ENCODE peak calls at places on chromosome 14, in seven cellular contexts. L is B cell, G is cardiac muscle cell, B is tibial nerve, W is left lung, J is prostate gland, A is left ventricle myocardium inferior. O is an unnamed sample.

GRCh38 chr14:97976861-97977260 is 1179.7 kb downstream of the VRK1 start:
- DNase-seq in L (no peak), G (no peak), B (peak; percentile 5), W (peak; percentile 35), J (no peak), A (peak; percentile 27), O (no peak)

GRCh38 chr14:64745511-64746041 is 41.4 kb downstream of the PLEKHG3 start:
- DNase-seq in L (no peak), G (no peak), B (no peak), W (no peak), J (no peak), A (no peak), O (no peak)

GRCh38 chr14:75126679-75127473 is at the start of gene NEK9:
- DNase-seq in L (peak; percentile 88), G (peak; percentile 84), B (peak; percentile 91), W (peak; percentile 91), J (peak; percentile 82), A (peak; percentile 93), O (peak; percentile 88)

GRCh38 chr14:36510078-36510799 is 9.8 kb downstream of the NKX2-1 start:
- DNase-seq in L (no peak), G (no peak), B (no peak), W (no peak), J (no peak), A (no peak), O (no peak)

GRCh38 chr14:34190746-34191145 is 239.9 kb upstream of the EGLN3 start:
- DNase-seq in L (no peak), G (no peak), B (no peak), W (no peak), J (no peak), A (no peak), O (no peak)

GRCh38 chr14:105974902-105975301 is 448.5 kb downstream of the TMEM121 start:
- DNase-seq in L (peak; percentile 10), G (no peak), B (no peak), W (no peak), J (no peak), A (no peak), O (peak; percentile 67)

GRCh38 chr14:71244341-71244740 is 337.1 kb downstream of the PCNX1 start:
- DNase-seq in L (no peak), G (peak; percentile 78), B (no peak), W (no peak), J (no peak), A (no peak), O (no peak)

GRCh38 chr14:51328089-51328941 is 88.3 kb downstream of the TMX1 start:
- DNase-seq in L (no peak), G (no peak), B (no peak), W (no peak), J (no peak), A (no peak), O (no peak)

GRCh38 chr14:34981743-34982420 is 910 bp upstream of the SRP54 start:
- DNase-seq in L (no peak), G (peak; percentile 55), B (peak; percentile 7), W (no peak), J (peak; percentile 23), A (no peak), O (peak; percentile 30)

GRCh38 chr14:78927261-78927660 is 757.1 kb downstream of the NRXN3 start:
- DNase-seq in L (no peak), G (no peak), B (no peak), W (no peak), J (no peak), A (no peak), O (no peak)

GRCh38 chr14:65103150-65103760 is 938 bp upstream of the MAX start:
- DNase-seq in L (no peak), G (no peak), B (no peak), W (no peak), J (no peak), A (no peak), O (no peak)

GRCh38 chr14:65414961-65415589 is 2.5 kb downstream of the FUT8 start:
- DNase-seq in L (peak; percentile 23), G (peak; percentile 30), B (peak; percentile 27), W (no peak), J (no peak), A (no peak), O (no peak)

GRCh38 chr14:90536511-90537191 is 139.8 kb downstream of the CALM1 start:
- DNase-seq in L (no peak), G (no peak), B (no peak), W (no peak), J (no peak), A (peak; percentile 47), O (no peak)

GRCh38 chr14:56412453-56413434 is 166.9 kb upstream of the TMEM260 start:
- DNase-seq in L (no peak), G (no peak), B (no peak), W (no peak), J (no peak), A (no peak), O (no peak)

GRCh38 chr14:88856786-88857366 is 32.4 kb downstream of the TTC8 start:
- DNase-seq in L (no peak), G (no peak), B (no peak), W (no peak), J (no peak), A (no peak), O (no peak)

GRCh38 chr14:56333361-56334279 is 215.4 kb downstream of the PELI2 start:
- DNase-seq in L (no peak), G (no peak), B (no peak), W (no peak), J (no peak), A (no peak), O (no peak)

GRCh38 chr14:51458563-51458955 is 193.2 kb upstream of the FRMD6 start:
- DNase-seq in L (no peak), G (no peak), B (no peak), W (no peak), J (no peak), A (no peak), O (no peak)

GRCh38 chr14:36773136-36773540 is 111.5 kb downstream of the PAX9 start:
- DNase-seq in L (no peak), G (no peak), B (no peak), W (no peak), J (no peak), A (no peak), O (no peak)

GRCh38 chr14:105389976-105390848 is 8.1 kb upstream of the TEX22 start:
- DNase-seq in L (peak; percentile 78), G (no peak), B (no peak), W (no peak), J (no peak), A (no peak), O (no peak)

GRCh38 chr14:89620436-89620835 is 203.4 kb upstream of the FOXN3 start:
- DNase-seq in L (no peak), G (no peak), B (no peak), W (no peak), J (no peak), A (no peak), O (no peak)

GRCh38 chr14:94670692-94671285 is 58.6 kb downstream of the SERPINA3 start:
- DNase-seq in L (no peak), G (no peak), B (no peak), W (peak; percentile 17), J (no peak), A (no peak), O (no peak)

DNA sequence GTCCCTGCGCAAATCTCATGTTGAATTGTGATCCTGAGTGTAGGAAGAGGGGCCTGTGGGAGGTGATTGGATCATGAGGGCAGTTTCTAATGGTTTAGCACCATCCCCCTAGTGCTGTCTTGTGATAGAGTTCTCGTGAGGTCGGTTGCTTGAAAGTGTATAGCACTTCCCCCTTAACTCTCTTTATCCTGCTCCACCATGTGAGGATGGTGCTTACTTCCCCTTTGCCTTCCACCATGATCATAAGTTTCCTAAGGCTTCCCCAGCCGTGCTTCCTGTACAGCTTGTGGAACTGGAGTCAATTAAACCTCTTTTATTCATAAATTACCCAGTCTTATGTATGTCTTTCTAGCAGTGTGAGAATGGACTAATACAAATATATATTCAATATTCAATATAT is 303.7 kb upstream of the SEL1L start:
- DNase-seq in L (no peak), G (no peak), B (no peak), W (no peak), J (no peak), A (no peak), O (no peak)
- TF ChIP-seq CTCF in L (no peak), G (no peak), B (no peak), W (no peak), J (no peak), A (no peak), O (no peak)

DNA sequence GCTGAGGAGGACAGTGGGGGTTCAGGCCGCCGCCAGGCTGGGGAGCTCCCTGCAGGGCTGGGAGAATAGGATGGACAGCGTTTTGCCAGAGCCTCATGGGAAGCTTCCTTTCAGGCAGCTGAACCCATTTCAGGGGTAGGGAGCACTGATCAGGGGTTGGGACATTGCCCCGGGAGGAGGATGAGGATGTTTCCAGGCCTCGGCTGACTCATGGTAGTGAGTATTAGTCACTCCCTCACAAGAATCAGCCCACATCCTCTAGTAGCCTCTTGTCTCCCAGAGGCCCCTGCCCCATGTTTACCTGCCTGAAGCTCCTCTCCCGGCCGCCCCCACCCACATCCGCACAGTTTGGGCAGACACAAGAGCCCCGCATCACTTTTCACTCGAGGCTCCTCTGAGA is 89.8 kb downstream of the ZFP36L1 start:
- DNase-seq in L (no peak), G (no peak), B (no peak), W (peak; percentile 71), J (no peak), A (no peak), O (no peak)
- TF ChIP-seq CTCF in L (no peak), G (no peak), B (no peak), W (no peak), J (no peak), A (no peak), O (no peak)

GRCh38 chr14:69863083-69863482 is 16.1 kb upstream of the SMOC1 start:
- DNase-seq in L (no peak), G (no peak), B (no peak), W (no peak), J (no peak), A (no peak), O (no peak)
- TF ChIP-seq CTCF in L (no peak), G (no peak), B (no peak), W (no peak), J (no peak), A (no peak), O (no peak)

GRCh38 chr14:103302966-103303365 is 31.1 kb upstream of the EIF5 start:
- DNase-seq in L (no peak), G (no peak), B (no peak), W (no peak), J (no peak), A (no peak), O (no peak)

GRCh38 chr14:103301512-103302197 is 32.4 kb upstream of the EIF5 start:
- DNase-seq in L (no peak), G (no peak), B (no peak), W (peak; percentile 21), J (no peak), A (no peak), O (no peak)

GRCh38 chr14:103296007-103296406 is 38.0 kb upstream of the EIF5 start:
- DNase-seq in L (no peak), G (peak; percentile 62), B (no peak), W (peak; percentile 43), J (no peak), A (no peak), O (no peak)

GRCh38 chr14:103296987-103297386 is 37.0 kb upstream of the EIF5 start:
- DNase-seq in L (no peak), G (no peak), B (no peak), W (peak; percentile 29), J (no peak), A (no peak), O (no peak)

DNA sequence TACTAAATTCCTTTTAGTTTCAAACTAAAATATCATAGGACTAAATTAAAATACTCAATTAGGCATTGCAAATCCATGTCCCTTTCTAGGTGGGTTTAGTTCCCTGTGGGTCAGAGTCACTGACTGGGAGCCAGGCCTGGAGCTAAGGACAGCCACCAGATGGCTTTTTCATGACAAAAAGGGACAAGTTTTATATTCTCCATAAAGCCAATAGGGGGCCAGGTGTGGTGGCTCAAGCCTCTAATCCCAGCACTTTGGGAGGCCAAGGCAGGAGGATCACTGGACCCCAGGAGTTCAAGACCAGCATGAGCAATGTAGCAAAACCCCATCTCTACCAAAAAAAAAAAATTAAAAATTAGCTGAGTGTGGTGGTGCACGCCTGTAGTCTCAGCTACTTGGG is 35.4 kb upstream of the EIF5 start:
- DNase-seq in L (no peak), G (no peak), B (no peak), W (no peak), J (no peak), A (no peak), O (no peak)
- TF ChIP-seq CTCF in L (no peak), G (no peak), B (no peak), W (no peak), J (no peak), A (no peak), O (no peak)